ENCODE peak calls at places on chromosome 9, in eight cellular contexts. One of them, this sample, is unnamed.

GRCh38 chr9:38371495-38371894 is 21.0 kb upstream of the ALDH1B1 start:
- DNase-seq in tibial nerve: no peak
- DNase-seq in left ventricle myocardium inferior: no peak
- DNase-seq in OCI-LY7: peak
- DNase-seq in testis: peak
- DNase-seq in left lung: no peak
- DNase-seq in osteoblast: no peak
- DNase-seq in thyroid gland: peak
- DNase-seq in this sample: no peak

GRCh38 chr9:8600914-8601680 is 801.5 kb upstream of the DMAC1 start:
- DNase-seq in OCI-LY7: no peak
- DNase-seq in left lung: no peak
- DNase-seq in tibial nerve: no peak
- DNase-seq in thyroid gland: no peak
- DNase-seq in osteoblast: no peak
- DNase-seq in testis: no peak
- DNase-seq in left ventricle myocardium inferior: no peak
- DNase-seq in this sample: no peak

GRCh38 chr9:93586290-93587057 is 10.1 kb downstream of the PHF2 start:
- DNase-seq in OCI-LY7: no peak
- DNase-seq in testis: no peak
- DNase-seq in osteoblast: no peak
- DNase-seq in left ventricle myocardium inferior: peak
- DNase-seq in tibial nerve: no peak
- DNase-seq in thyroid gland: peak
- DNase-seq in left lung: no peak
- DNase-seq in this sample: no peak

GRCh38 chr9:125428060-125428481 is 166.4 kb downstream of the GAPVD1 start:
- DNase-seq in left ventricle myocardium inferior: no peak
- DNase-seq in left lung: peak
- DNase-seq in osteoblast: no peak
- DNase-seq in OCI-LY7: peak
- DNase-seq in testis: no peak
- DNase-seq in thyroid gland: no peak
- DNase-seq in tibial nerve: no peak
- DNase-seq in this sample: peak

GRCh38 chr9:38641985-38642864 is 21.8 kb upstream of the ANKRD18A start:
- DNase-seq in left lung: no peak
- DNase-seq in osteoblast: peak
- DNase-seq in OCI-LY7: no peak
- DNase-seq in thyroid gland: peak
- DNase-seq in left ventricle myocardium inferior: no peak
- DNase-seq in tibial nerve: no peak
- DNase-seq in testis: peak
- DNase-seq in this sample: no peak

GRCh38 chr9:96441798-96442445 is 8.0 kb upstream of the HABP4 start:
- DNase-seq in left lung: no peak
- DNase-seq in osteoblast: peak
- DNase-seq in OCI-LY7: peak
- DNase-seq in testis: no peak
- DNase-seq in thyroid gland: no peak
- DNase-seq in left ventricle myocardium inferior: no peak
- DNase-seq in tibial nerve: no peak
- DNase-seq in this sample: no peak

GRCh38 chr9:36716496-36716895 is 143.8 kb downstream of the MELK start:
- DNase-seq in testis: no peak
- DNase-seq in tibial nerve: no peak
- DNase-seq in left ventricle myocardium inferior: no peak
- DNase-seq in osteoblast: no peak
- DNase-seq in left lung: no peak
- DNase-seq in OCI-LY7: no peak
- DNase-seq in thyroid gland: no peak
- DNase-seq in this sample: no peak

GRCh38 chr9:115276621-115277020 is 158.7 kb upstream of the TNC start:
- DNase-seq in OCI-LY7: no peak
- DNase-seq in left lung: no peak
- DNase-seq in osteoblast: no peak
- DNase-seq in thyroid gland: no peak
- DNase-seq in tibial nerve: no peak
- DNase-seq in testis: no peak
- DNase-seq in left ventricle myocardium inferior: no peak
- DNase-seq in this sample: no peak

GRCh38 chr9:137278913-137279711 is 1.6 kb downstream of the TOR4A start:
- DNase-seq in osteoblast: peak
- DNase-seq in testis: no peak
- DNase-seq in left ventricle myocardium inferior: no peak
- DNase-seq in left lung: peak
- DNase-seq in tibial nerve: no peak
- DNase-seq in thyroid gland: no peak
- DNase-seq in OCI-LY7: no peak
- DNase-seq in this sample: peak
- H3K4me3 ChIP-seq in osteoblast: peak
- H3K4me3 ChIP-seq in testis: peak
- H3K4me3 ChIP-seq in left ventricle myocardium inferior: peak
- H3K4me3 ChIP-seq in left lung: peak
- H3K4me3 ChIP-seq in tibial nerve: no peak
- H3K4me3 ChIP-seq in thyroid gland: no peak
- H3K4me3 ChIP-seq in OCI-LY7: no peak
- H3K4me3 ChIP-seq in this sample: peak

GRCh38 chr9:89879276-89879675 is 274.5 kb downstream of the GADD45G start:
- DNase-seq in left lung: peak
- DNase-seq in testis: peak
- DNase-seq in OCI-LY7: no peak
- DNase-seq in tibial nerve: no peak
- DNase-seq in thyroid gland: no peak
- DNase-seq in osteoblast: peak
- DNase-seq in left ventricle myocardium inferior: no peak
- DNase-seq in this sample: no peak

GRCh38 chr9:89878003-89878411 is 273.2 kb downstream of the GADD45G start:
- DNase-seq in thyroid gland: no peak
- DNase-seq in tibial nerve: no peak
- DNase-seq in OCI-LY7: no peak
- DNase-seq in left lung: peak
- DNase-seq in testis: peak
- DNase-seq in osteoblast: peak
- DNase-seq in left ventricle myocardium inferior: no peak
- DNase-seq in this sample: no peak

GRCh38 chr9:89878687-89879086 is 273.9 kb downstream of the GADD45G start:
- DNase-seq in OCI-LY7: no peak
- DNase-seq in testis: peak
- DNase-seq in left ventricle myocardium inferior: peak
- DNase-seq in osteoblast: peak
- DNase-seq in thyroid gland: peak
- DNase-seq in left lung: peak
- DNase-seq in tibial nerve: peak
- DNase-seq in this sample: peak

GRCh38 chr9:89879711-89880110 is 274.9 kb downstream of the GADD45G start:
- DNase-seq in thyroid gland: no peak
- DNase-seq in OCI-LY7: no peak
- DNase-seq in tibial nerve: peak
- DNase-seq in left ventricle myocardium inferior: peak
- DNase-seq in osteoblast: no peak
- DNase-seq in testis: peak
- DNase-seq in left lung: no peak
- DNase-seq in this sample: peak

GRCh38 chr9:89877051-89878002 is 272.5 kb downstream of the GADD45G start:
- DNase-seq in osteoblast: peak
- DNase-seq in testis: peak
- DNase-seq in thyroid gland: no peak
- DNase-seq in OCI-LY7: no peak
- DNase-seq in tibial nerve: no peak
- DNase-seq in left ventricle myocardium inferior: no peak
- DNase-seq in left lung: no peak
- DNase-seq in this sample: no peak
- H3K27ac ChIP-seq in osteoblast: no peak
- H3K27ac ChIP-seq in testis: no peak
- H3K27ac ChIP-seq in thyroid gland: no peak
- H3K27ac ChIP-seq in OCI-LY7: no peak
- H3K27ac ChIP-seq in tibial nerve: no peak
- H3K27ac ChIP-seq in left ventricle myocardium inferior: peak
- H3K27ac ChIP-seq in left lung: no peak
- H3K27ac ChIP-seq in this sample: peak

DNA sequence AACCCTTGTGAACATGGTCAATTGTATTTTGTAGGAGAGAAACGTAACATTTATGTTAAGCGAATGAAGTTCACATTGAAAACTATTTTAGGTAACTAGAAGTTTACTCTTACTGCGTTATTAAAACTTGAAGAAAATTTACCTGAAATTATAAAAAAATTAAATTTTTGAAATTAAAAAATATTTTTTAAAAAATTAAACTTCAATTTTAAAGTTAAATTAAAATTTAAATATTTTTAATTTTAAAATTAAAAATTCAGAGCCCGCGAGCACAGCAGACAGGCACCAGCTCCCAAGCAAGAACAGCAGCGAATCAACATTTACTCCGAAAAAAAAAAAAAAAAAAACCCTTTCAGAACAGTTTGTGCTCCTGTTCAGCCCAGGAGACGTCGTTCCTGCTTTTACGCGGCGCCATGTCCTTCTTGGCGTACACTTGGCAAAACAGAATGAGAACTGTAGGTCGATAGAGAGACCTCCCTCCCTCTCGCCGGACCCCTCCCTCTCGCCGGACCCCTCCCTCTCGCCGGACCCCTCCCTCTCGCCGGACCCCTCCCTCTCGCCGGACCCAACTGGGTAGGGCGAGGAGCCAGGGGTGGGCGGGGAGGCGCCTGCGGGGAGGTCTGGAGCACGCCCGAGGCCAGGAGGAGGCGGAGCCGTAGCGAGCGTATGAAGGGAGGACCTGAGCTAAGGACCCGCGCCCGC is 235.9 kb downstream of the ROR2 start:
- DNase-seq in osteoblast: peak
- DNase-seq in thyroid gland: peak
- DNase-seq in left ventricle myocardium inferior: peak
- DNase-seq in OCI-LY7: peak
- DNase-seq in left lung: peak
- DNase-seq in testis: peak
- DNase-seq in tibial nerve: no peak
- DNase-seq in this sample: peak
- H3K4me3 ChIP-seq in osteoblast: peak
- H3K4me3 ChIP-seq in thyroid gland: peak
- H3K4me3 ChIP-seq in left ventricle myocardium inferior: peak
- H3K4me3 ChIP-seq in OCI-LY7: peak
- H3K4me3 ChIP-seq in left lung: peak
- H3K4me3 ChIP-seq in testis: peak
- H3K4me3 ChIP-seq in tibial nerve: peak
- H3K4me3 ChIP-seq in this sample: peak

GRCh38 chr9:121646992-121647391 is 4.4 kb upstream of the DAB2IP start:
- DNase-seq in OCI-LY7: no peak
- DNase-seq in tibial nerve: no peak
- DNase-seq in left lung: peak
- DNase-seq in testis: no peak
- DNase-seq in osteoblast: peak
- DNase-seq in thyroid gland: no peak
- DNase-seq in left ventricle myocardium inferior: no peak
- DNase-seq in this sample: no peak
- H3K27ac ChIP-seq in OCI-LY7: no peak
- H3K27ac ChIP-seq in tibial nerve: no peak
- H3K27ac ChIP-seq in left lung: no peak
- H3K27ac ChIP-seq in testis: no peak
- H3K27ac ChIP-seq in osteoblast: no peak
- H3K27ac ChIP-seq in thyroid gland: peak
- H3K27ac ChIP-seq in left ventricle myocardium inferior: peak
- H3K27ac ChIP-seq in this sample: peak

GRCh38 chr9:14992025-14992424 is 81.8 kb upstream of the FREM1 start:
- DNase-seq in OCI-LY7: no peak
- DNase-seq in left lung: no peak
- DNase-seq in testis: no peak
- DNase-seq in left ventricle myocardium inferior: no peak
- DNase-seq in thyroid gland: no peak
- DNase-seq in osteoblast: no peak
- DNase-seq in tibial nerve: no peak
- DNase-seq in this sample: no peak
- H3K4me3 ChIP-seq in OCI-LY7: no peak
- H3K4me3 ChIP-seq in left lung: peak
- H3K4me3 ChIP-seq in testis: peak
- H3K4me3 ChIP-seq in left ventricle myocardium inferior: peak
- H3K4me3 ChIP-seq in thyroid gland: no peak
- H3K4me3 ChIP-seq in osteoblast: no peak
- H3K4me3 ChIP-seq in tibial nerve: no peak
- H3K4me3 ChIP-seq in this sample: no peak

DNA sequence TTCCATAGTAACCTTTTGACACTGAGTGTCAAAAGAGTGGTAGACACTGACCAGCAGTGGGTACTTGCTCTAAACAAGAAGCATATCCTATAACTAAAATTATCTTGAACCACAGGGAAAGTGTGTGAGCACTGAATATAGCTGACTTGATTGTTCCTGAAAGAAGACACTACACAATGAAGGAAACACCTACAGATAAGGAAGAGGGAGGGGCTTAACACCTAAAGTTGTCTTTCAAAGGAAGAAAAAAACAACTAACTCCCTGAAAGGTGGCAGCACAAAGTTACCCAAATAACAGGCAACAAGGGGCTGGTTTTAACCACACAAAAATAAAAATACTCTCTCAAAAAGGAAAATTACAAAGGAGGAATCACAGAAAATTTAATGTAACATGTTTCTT is 6.6 kb downstream of the ELAVL2 start:
- DNase-seq in OCI-LY7: no peak
- DNase-seq in left lung: no peak
- DNase-seq in osteoblast: no peak
- DNase-seq in thyroid gland: no peak
- DNase-seq in left ventricle myocardium inferior: no peak
- DNase-seq in tibial nerve: no peak
- DNase-seq in testis: no peak
- DNase-seq in this sample: no peak
- H3K27ac ChIP-seq in OCI-LY7: no peak
- H3K27ac ChIP-seq in left lung: no peak
- H3K27ac ChIP-seq in osteoblast: no peak
- H3K27ac ChIP-seq in thyroid gland: no peak
- H3K27ac ChIP-seq in left ventricle myocardium inferior: no peak
- H3K27ac ChIP-seq in tibial nerve: no peak
- H3K27ac ChIP-seq in testis: no peak
- H3K27ac ChIP-seq in this sample: no peak

GRCh38 chr9:122258886-122259415 is 5.7 kb downstream of the RBM18 start:
- DNase-seq in testis: no peak
- DNase-seq in thyroid gland: no peak
- DNase-seq in osteoblast: no peak
- DNase-seq in OCI-LY7: no peak
- DNase-seq in left ventricle myocardium inferior: no peak
- DNase-seq in left lung: no peak
- DNase-seq in tibial nerve: no peak
- DNase-seq in this sample: no peak

GRCh38 chr9:122262073-122262472 is 2.6 kb downstream of the RBM18 start:
- DNase-seq in tibial nerve: no peak
- DNase-seq in left ventricle myocardium inferior: no peak
- DNase-seq in osteoblast: no peak
- DNase-seq in testis: no peak
- DNase-seq in left lung: no peak
- DNase-seq in OCI-LY7: no peak
- DNase-seq in thyroid gland: no peak
- DNase-seq in this sample: no peak

GRCh38 chr9:122263699-122264349 is 816 bp downstream of the RBM18 start:
- DNase-seq in osteoblast: no peak
- DNase-seq in thyroid gland: no peak
- DNase-seq in OCI-LY7: peak
- DNase-seq in testis: no peak
- DNase-seq in left ventricle myocardium inferior: no peak
- DNase-seq in left lung: no peak
- DNase-seq in tibial nerve: no peak
- DNase-seq in this sample: no peak

GRCh38 chr9:122264360-122265264 is at the start of the genes MRRF and RBM18:
- DNase-seq in left lung: peak
- DNase-seq in OCI-LY7: peak
- DNase-seq in testis: peak
- DNase-seq in left ventricle myocardium inferior: peak
- DNase-seq in thyroid gland: peak
- DNase-seq in tibial nerve: peak
- DNase-seq in osteoblast: peak
- DNase-seq in this sample: peak

GRCh38 chr9:122261469-122261881 is 3.2 kb downstream of the RBM18 start:
- DNase-seq in testis: no peak
- DNase-seq in tibial nerve: peak
- DNase-seq in thyroid gland: peak
- DNase-seq in osteoblast: peak
- DNase-seq in left ventricle myocardium inferior: peak
- DNase-seq in left lung: no peak
- DNase-seq in OCI-LY7: no peak
- DNase-seq in this sample: peak
- H3K4me3 ChIP-seq in testis: no peak
- H3K4me3 ChIP-seq in tibial nerve: no peak
- H3K4me3 ChIP-seq in thyroid gland: no peak
- H3K4me3 ChIP-seq in osteoblast: no peak
- H3K4me3 ChIP-seq in left ventricle myocardium inferior: no peak
- H3K4me3 ChIP-seq in left lung: no peak
- H3K4me3 ChIP-seq in OCI-LY7: no peak
- H3K4me3 ChIP-seq in this sample: no peak